ENCODE peak calls at places on chromosomes 1 and 21, in eight cellular contexts. G is colonic mucosa; T is NCI-H1092 treated with DMSO at 0.1 percent for 48 hours; S is endothelial cell; F is dermis blood vessel endothelial cell; I is K562; K is stimulated activated CD4-positive, alpha-beta T cell treated with anti-CD3 and anti-CD28 coated beads, TNF-alpha, amount 100 ng/mL, for 48 hours; Z is CD4-positive, alpha-beta T cell. P is an unnamed sample.

GRCh38 chr1:153358691-153358975 is 979 bp downstream of the S100A9 start:
- DNase-seq in K (no peak), F (no peak), G (peak; percentile 12), Z (no peak), I (no peak), T (no peak), S (no peak), P (no peak)

GRCh38 chr21:22855581-22855980 is 1857.4 kb downstream of the NCAM2 start:
- DNase-seq in F (peak; percentile 43), T (no peak), S (no peak), K (no peak), I (no peak), Z (no peak), G (no peak), P (no peak)

GRCh38 chr1:51661081-51661518 is 44.2 kb downstream of the OSBPL9 start:
- DNase-seq in K (no peak), Z (no peak), S (no peak), F (peak; percentile 84), G (no peak), I (no peak), T (no peak), P (peak; percentile 67)

GRCh38 chr1:243325305-243325890 is 69.6 kb downstream of the SDCCAG8 start:
- DNase-seq in K (no peak), Z (no peak), I (peak; percentile 54), S (peak; percentile 29), T (peak; percentile 62), G (peak; percentile 21), F (peak; percentile 83), P (peak; percentile 44)

GRCh38 chr1:8293141-8293540 is 24.8 kb upstream of the SLC45A1 start:
- DNase-seq in T (no peak), Z (no peak), F (no peak), I (no peak), S (no peak), G (peak; percentile 63), K (no peak), P (no peak)

GRCh38 chr1:38489844-38490270 is 369.7 kb downstream of the RRAGC start:
- DNase-seq in G (peak; percentile 18), K (peak; percentile 43), Z (peak; percentile 11), S (peak; percentile 64), I (peak; percentile 87), T (no peak), F (peak; percentile 43), P (no peak)

GRCh38 chr1:40868051-40868723 is 6.0 kb upstream of the CITED4 start:
- DNase-seq in Z (no peak), T (no peak), I (peak; percentile 48), S (no peak), F (peak; percentile 73), K (no peak), G (no peak), P (no peak)

GRCh38 chr1:92901699-92902405 is 59.4 kb downstream of the DIPK1A start:
- DNase-seq in G (no peak), T (no peak), S (no peak), Z (no peak), F (no peak), I (no peak), K (no peak), P (no peak)

GRCh38 chr1:41598325-41598724 is 113.8 kb upstream of the EDN2 start:
- DNase-seq in T (no peak), Z (no peak), I (no peak), F (no peak), G (no peak), S (no peak), K (no peak), P (no peak)

GRCh38 chr1:72547412-72547811 is 265.1 kb upstream of the NEGR1 start:
- DNase-seq in K (no peak), F (no peak), Z (no peak), S (no peak), T (no peak), I (no peak), G (no peak), P (no peak)

GRCh38 chr21:46022551-46023107 is 41.1 kb downstream of the COL6A1 start:
- DNase-seq in Z (no peak), I (peak; percentile 96), G (no peak), S (no peak), T (no peak), F (no peak), K (no peak), P (no peak)

GRCh38 chr1:158068918-158069317 is 75.5 kb downstream of the KIRREL1 start:
- DNase-seq in Z (no peak), I (no peak), S (no peak), F (no peak), T (no peak), G (no peak), K (no peak), P (no peak)

GRCh38 chr21:42193131-42193671 is 25.7 kb upstream of the ABCG1 start:
- DNase-seq in I (no peak), T (no peak), G (peak; percentile 17), S (no peak), K (peak; percentile 61), Z (peak; percentile 30), F (peak; percentile 66), P (peak; percentile 56)

GRCh38 chr1:110606784-110607662 is 865 bp upstream of the KCNA2 start:
- DNase-seq in Z (no peak), T (peak; percentile 30), G (no peak), K (no peak), S (no peak), F (peak; percentile 4), I (peak; percentile 34), P (no peak)

GRCh38 chr1:67816506-67816905 is 16.8 kb downstream of the GNG12 start:
- DNase-seq in F (no peak), K (no peak), I (no peak), Z (no peak), T (no peak), G (peak; percentile 38), S (no peak), P (no peak)

GRCh38 chr21:36946949-36947371 is 19.5 kb downstream of the HLCS start:
- DNase-seq in T (no peak), S (peak; percentile 65), Z (no peak), F (peak; percentile 39), G (no peak), K (no peak), I (no peak), P (no peak)

GRCh38 chr1:18012686-18013085 is 94.9 kb upstream of the IGSF21 start:
- DNase-seq in K (no peak), F (no peak), G (no peak), T (no peak), Z (no peak), S (no peak), I (no peak), P (no peak)

GRCh38 chr1:173205146-173206051 is 1.7 kb downstream of the TNFSF4 start:
- DNase-seq in S (no peak), K (no peak), Z (peak; percentile 14), G (no peak), I (no peak), F (peak; percentile 14), T (no peak), P (no peak)

GRCh38 chr1:31769720-31770390 is 5.7 kb upstream of the ADGRB2 start:
- DNase-seq in I (no peak), F (no peak), S (no peak), K (no peak), Z (no peak), G (no peak), T (peak; percentile 65), P (no peak)

GRCh38 chr1:113542221-113542701 is 151.9 kb downstream of the MAGI3 start:
- DNase-seq in S (no peak), F (peak; percentile 72), G (no peak), Z (no peak), I (no peak), K (no peak), T (no peak), P (no peak)

GRCh38 chr21:29098156-29098555 is 24.7 kb upstream of the CCT8 start:
- DNase-seq in Z (no peak), I (no peak), F (no peak), K (no peak), S (no peak), G (no peak), T (no peak), P (no peak)

GRCh38 chr1:193960499-193960898 is 774.1 kb upstream of the B3GALT2 start:
- DNase-seq in T (no peak), I (no peak), K (no peak), Z (no peak), F (no peak), S (no peak), G (no peak), P (no peak)

GRCh38 chr1:8947127-8947691 is 1.5 kb downstream of the CA6 start:
- DNase-seq in I (no peak), G (no peak), Z (no peak), S (peak; percentile 46), F (peak; percentile 70), K (no peak), T (no peak), P (no peak)

GRCh38 chr21:45050786-45051489 is 23.4 kb upstream of the ADARB1 start:
- DNase-seq in K (no peak), F (peak; percentile 72), Z (no peak), T (no peak), G (no peak), S (no peak), I (no peak), P (no peak)

P was measured in PC-9.